ENCODE peak calls at places on chromosomes 16 and 17, in five cellular contexts. K is SK-N-SH, Z is HepG2, R is GM12878, I is K562. L is an unnamed sample.

GRCh38 chr17:6269474-6269873 is 165.4 kb downstream of the AIPL1 start:
- DNase-seq in K (no peak), Z (no peak), R (no peak), I (peak; percentile 20), L (peak; percentile 57)

GRCh38 chr17:37714897-37715296 is 30.0 kb downstream of the HNF1B start:
- DNase-seq in K (no peak), Z (no peak), R (no peak), I (no peak), L (no peak)

GRCh38 chr16:4407543-4408322 is 8.7 kb downstream of the CORO7 start:
- DNase-seq in K (no peak), Z (no peak), R (no peak), I (no peak), L (no peak)

GRCh38 chr17:78991906-78992532 is 12.3 kb upstream of the LGALS3BP start:
- DNase-seq in K (peak; percentile 26), Z (no peak), R (no peak), I (no peak), L (no peak)

GRCh38 chr16:90026135-90026534 is 6.9 kb upstream of the DBNDD1 start:
- DNase-seq in K (no peak), Z (no peak), R (no peak), I (no peak), L (no peak)

GRCh38 chr16:81094771-81095251 is 1.4 kb downstream of the GCSH start:
- DNase-seq in K (no peak), Z (no peak), R (no peak), I (no peak), L (no peak)

GRCh38 chr17:49901460-49902331 is 53.8 kb upstream of the TAC4 start:
- DNase-seq in K (peak; percentile 79), Z (peak; percentile 65), R (no peak), I (peak; percentile 55), L (peak; percentile 52)

GRCh38 chr17:10051112-10051511 is 146.0 kb upstream of the RCVRN start:
- DNase-seq in K (no peak), Z (no peak), R (no peak), I (no peak), L (no peak)

GRCh38 chr16:83211711-83212110 is 584.9 kb downstream of the CDH13 start:
- DNase-seq in K (no peak), Z (no peak), R (no peak), I (no peak), L (no peak)

GRCh38 chr16:83200005-83200779 is 573.4 kb downstream of the CDH13 start:
- DNase-seq in K (no peak), Z (no peak), R (no peak), I (no peak), L (no peak)

GRCh38 chr16:83206426-83206825 is 579.7 kb downstream of the CDH13 start:
- DNase-seq in K (no peak), Z (no peak), R (no peak), I (no peak), L (no peak)

GRCh38 chr16:83205896-83206295 is 579.1 kb downstream of the CDH13 start:
- DNase-seq in K (no peak), Z (no peak), R (no peak), I (no peak), L (no peak)
- TF ChIP-seq FOXM1 in K (no peak), Z (no peak), R (no peak), I (no peak), L (no peak)

DNA sequence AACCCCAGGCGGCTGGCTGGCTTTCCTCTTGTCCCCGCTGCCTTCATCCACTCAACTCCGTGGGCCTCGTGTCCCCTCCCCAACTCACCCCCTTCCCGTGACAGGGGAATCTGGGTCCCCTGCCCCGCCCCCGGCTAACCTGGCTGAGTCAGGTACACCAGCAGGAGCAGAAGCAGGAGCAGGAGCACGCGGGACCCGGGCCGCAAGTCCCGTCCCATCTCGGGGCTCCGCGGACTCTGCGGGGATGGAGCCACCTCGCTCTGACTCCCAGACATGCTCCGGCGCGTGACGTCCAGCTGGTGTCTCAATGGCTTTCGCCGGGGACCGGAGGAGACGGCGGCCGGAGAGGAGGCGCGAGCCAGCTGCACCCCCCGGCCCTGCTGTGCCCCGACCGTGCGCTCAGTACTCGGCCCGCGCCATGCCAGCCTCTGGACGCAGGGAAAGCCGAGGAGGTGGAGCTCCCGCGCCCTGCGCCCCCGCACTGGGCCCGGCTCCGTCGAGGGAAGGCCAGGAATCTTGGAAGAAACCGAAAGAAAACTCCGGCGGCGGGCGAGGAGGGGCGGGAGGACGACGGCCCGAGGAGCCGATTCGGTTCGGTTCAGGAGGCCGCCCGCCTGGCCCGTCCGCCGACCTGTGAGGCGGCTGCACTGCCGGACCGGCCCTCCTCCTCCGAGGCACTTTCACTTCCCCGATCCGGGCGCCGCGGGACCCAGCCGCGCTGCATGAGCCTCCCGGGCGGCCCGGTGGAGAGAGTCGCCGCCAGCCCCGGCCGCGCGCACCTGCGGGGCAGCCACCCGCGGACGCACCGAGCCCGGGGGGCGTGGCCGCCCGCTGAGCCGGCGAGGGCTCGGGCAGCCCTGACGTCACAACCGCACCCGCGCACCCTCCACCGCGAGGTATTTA is at the start of the genes CXCL16 and ZMYND15:
- DNase-seq in K (peak; percentile 79), Z (no peak), R (no peak), I (peak; percentile 79), L (peak; percentile 54)
- TF ChIP-seq FOXM1 in K (no peak), Z (no peak), R (no peak), I (no peak), L (no peak)

DNA sequence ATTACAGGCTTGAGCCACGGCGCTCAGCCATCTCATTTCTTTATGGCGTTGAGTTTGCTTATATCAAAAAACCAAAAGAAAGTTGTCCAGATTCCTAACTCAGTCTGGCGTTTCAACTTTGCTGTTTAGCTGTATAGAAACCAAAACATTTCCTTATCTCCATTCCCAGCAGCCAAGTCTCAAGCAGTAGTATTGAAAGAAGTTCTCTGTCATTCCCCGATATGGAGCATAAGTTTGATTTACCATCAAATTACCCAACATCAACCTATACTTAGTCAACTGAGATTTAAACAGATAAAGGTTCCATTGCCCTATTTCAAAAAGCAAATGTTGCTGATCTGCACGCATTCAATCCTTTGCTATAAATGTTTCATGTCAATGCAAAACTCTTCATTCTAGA is 27.5 kb upstream of the RAB11FIP4 start:
- DNase-seq in K (no peak), Z (no peak), R (no peak), I (no peak), L (no peak)
- TF ChIP-seq FOXM1 in K (no peak), Z (no peak), R (no peak), I (no peak), L (no peak)

DNA sequence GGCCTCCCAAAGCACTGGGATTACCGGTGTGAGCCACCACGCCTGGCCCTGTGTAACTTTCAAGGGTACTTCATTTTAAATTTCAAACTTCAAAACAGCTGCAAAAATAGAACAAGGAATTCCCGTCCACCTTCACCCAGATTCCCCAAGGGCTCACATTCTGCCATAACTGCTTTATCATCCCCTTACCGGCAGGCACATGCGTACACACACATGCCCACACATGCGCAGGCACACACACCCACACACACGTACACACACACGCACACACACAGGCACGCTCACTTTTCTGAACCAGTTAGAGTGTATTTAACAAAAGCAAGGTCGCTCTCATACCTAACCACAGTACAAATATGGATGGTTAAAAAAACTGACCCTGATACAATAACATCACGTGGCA is 23.0 kb downstream of the PDIA2 start:
- DNase-seq in K (no peak), Z (no peak), R (no peak), I (no peak), L (no peak)
- TF ChIP-seq FOXM1 in K (no peak), Z (no peak), R (no peak), I (no peak), L (no peak)

GRCh38 chr16:83603981-83604570 is 203.7 kb upstream of the HSBP1 start:
- DNase-seq in K (no peak), Z (no peak), R (no peak), I (no peak), L (no peak)
- TF ChIP-seq FOXM1 in K (no peak), Z (no peak), R (no peak), I (no peak), L (no peak)

DNA sequence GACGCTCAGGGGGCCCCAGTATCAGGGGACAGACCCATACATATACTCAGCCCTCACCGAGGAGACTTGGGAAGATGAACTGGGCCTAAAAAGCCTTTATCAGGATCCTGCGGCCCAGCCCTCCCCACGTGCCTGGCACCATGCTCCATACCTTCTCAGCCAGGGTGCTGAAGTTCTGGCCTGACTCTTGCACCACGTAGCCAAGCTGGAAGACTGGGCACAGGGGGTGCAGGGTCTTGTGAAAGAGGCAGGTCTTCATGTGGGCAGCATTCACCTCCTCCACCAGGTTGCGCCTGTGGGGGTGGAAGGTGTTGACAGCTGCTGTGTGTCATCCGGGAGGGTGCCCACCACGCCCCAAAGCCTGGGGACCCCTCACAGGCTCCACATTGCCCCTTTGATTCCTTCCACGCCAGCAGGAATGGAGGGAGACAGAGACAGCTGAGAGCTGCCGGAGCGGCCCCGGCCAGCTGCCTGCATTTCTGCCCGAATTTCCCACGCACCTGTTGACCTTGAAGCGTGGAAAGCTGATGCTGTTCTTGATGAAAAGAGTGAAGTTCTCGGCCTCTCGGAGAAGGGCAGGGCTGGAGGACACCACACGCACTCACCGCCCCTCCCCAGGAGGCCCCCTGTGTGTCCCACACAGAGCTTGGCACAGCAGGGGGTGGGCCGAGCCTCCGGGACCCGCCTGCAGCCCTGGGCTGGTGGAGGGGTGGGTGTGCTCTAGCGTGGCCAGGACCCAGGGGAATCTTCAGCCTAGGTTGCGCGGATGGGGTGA is 10.4 kb upstream of the CAMKK1 start:
- DNase-seq in K (no peak), Z (no peak), R (no peak), I (no peak), L (no peak)
- TF ChIP-seq FOXM1 in K (no peak), Z (no peak), R (no peak), I (no peak), L (no peak)

DNA sequence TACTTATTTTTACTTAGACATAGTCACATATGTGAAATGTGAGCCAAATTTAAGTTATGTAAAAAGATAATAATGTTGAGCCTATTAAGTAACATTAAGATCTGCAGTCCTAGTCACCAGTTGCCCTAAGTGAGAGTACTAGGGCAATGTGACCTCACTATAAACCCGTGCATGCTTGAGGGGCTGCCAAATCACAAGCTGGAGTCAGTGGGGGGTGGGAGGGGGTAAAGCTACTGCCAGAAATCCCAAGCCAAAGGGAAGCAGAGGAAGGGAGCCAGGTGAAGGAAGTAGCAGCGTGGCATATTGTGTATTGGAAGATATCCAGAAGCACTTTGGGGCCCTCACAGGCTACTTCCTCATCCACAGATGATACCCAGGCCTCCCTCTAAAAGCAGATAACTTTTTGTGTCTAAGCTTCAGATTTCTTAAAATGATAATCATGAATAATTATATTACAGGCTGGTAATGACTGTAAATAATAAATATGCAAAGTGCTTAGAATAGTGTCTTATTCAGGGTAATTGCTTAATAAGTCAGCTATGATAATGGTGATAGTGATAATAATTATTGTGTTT is 134.1 kb downstream of the CA10 start:
- DNase-seq in K (peak; percentile 6), Z (no peak), R (no peak), I (no peak), L (no peak)
- TF ChIP-seq FOXM1 in K (no peak), Z (no peak), R (no peak), I (no peak), L (no peak)